ENCODE peak calls at places on chromosomes 6 and 20, in six cellular contexts. S, J, K, Z, F and I are unnamed samples.
A peak's percentile ranks its signal among the peaks of the same experiment; 100 is the strongest.

GRCh38 chr6:31381666-31382065 is 21.7 kb upstream of the MICA start:
- DNase-seq in F (no peak), J (no peak), K (no peak), S (no peak), Z (no peak), I (no peak)

GRCh38 chr6:55713411-55713810 is 134.4 kb upstream of the HMGCLL1 start:
- DNase-seq in S (peak; percentile 15), F (no peak), J (no peak), Z (no peak), K (no peak), I (no peak)

GRCh38 chr6:112935402-112936078 is 588.4 kb downstream of the RFPL4B start:
- DNase-seq in J (no peak), S (no peak), F (no peak), Z (no peak), K (no peak), I (no peak)

GRCh38 chr6:157994126-157994795 is 12.6 kb downstream of the SYNJ2 start:
- DNase-seq in S (no peak), J (no peak), F (peak; percentile 65), Z (no peak), K (no peak), I (peak; percentile 36)

GRCh38 chr6:128710305-128710704 is 172.6 kb upstream of the LAMA2 start:
- DNase-seq in F (no peak), S (no peak), Z (no peak), J (no peak), K (no peak), I (peak; percentile 35)

GRCh38 chr20:6533828-6534388 is 233.6 kb upstream of the BMP2 start:
- DNase-seq in F (no peak), K (no peak), J (peak; percentile 97), Z (peak; percentile 46), S (peak; percentile 49), I (peak; percentile 71)

GRCh38 chr6:93017213-93017612 is 402.1 kb downstream of the EPHA7 start:
- DNase-seq in S (no peak), Z (no peak), J (no peak), K (no peak), F (no peak), I (no peak)

GRCh38 chr20:3383878-3384495 is 23.5 kb downstream of the DNAAF9 start:
- DNase-seq in F (no peak), S (no peak), K (no peak), J (no peak), Z (no peak), I (no peak)

GRCh38 chr20:20353574-20353973 is 14.3 kb upstream of the INSM1 start:
- DNase-seq in J (no peak), S (no peak), K (no peak), Z (no peak), F (no peak), I (peak; percentile 28)

GRCh38 chr20:17281478-17281877 is 54.6 kb downstream of the PCSK2 start:
- DNase-seq in S (no peak), J (peak; percentile 8), Z (no peak), K (no peak), F (no peak), I (no peak)

GRCh38 chr20:60102665-60103210 is 144.5 kb downstream of the CDH26 start:
- DNase-seq in S (no peak), F (no peak), J (no peak), K (no peak), Z (no peak), I (no peak)

GRCh38 chr20:59161626-59162170 is 1.9 kb upstream of the ZNF831 start:
- DNase-seq in J (no peak), Z (no peak), F (no peak), K (no peak), S (no peak), I (no peak)

GRCh38 chr6:88220493-88220892 is 54.3 kb upstream of the CNR1 start:
- DNase-seq in J (peak; percentile 60), F (no peak), Z (no peak), K (no peak), S (no peak), I (peak; percentile 18)

GRCh38 chr6:10014561-10014960 is 400.3 kb downstream of the TFAP2A start:
- DNase-seq in S (no peak), K (no peak), Z (no peak), F (no peak), J (peak; percentile 57), I (peak; percentile 45)

GRCh38 chr6:111725446-111726112 is 119.9 kb upstream of the TRAF3IP2 start:
- DNase-seq in S (no peak), J (peak; percentile 67), Z (no peak), F (no peak), K (no peak), I (no peak)

GRCh38 chr20:37382539-37383120 is 36.7 kb downstream of the SRC start:
- DNase-seq in J (no peak), S (no peak), Z (no peak), F (no peak), K (no peak), I (no peak)